ENCODE peak calls at places on chromosomes 1 and 21, in ten cellular contexts. X, M, C, I, R, D, Q, S, B and V are unnamed samples.

GRCh38 chr1:211688421-211688820 is 13.0 kb upstream of the NEK2 start:
- DNase-seq in X (no peak), D (no peak), B (no peak), M (no peak), S (no peak), C (no peak), R (no peak), Q (no peak), I (no peak), V (no peak)

GRCh38 chr1:188365874-188366273 is 1537.1 kb downstream of the PLA2G4A start:
- DNase-seq in C (no peak), I (no peak), M (no peak), R (no peak), S (no peak), B (no peak), D (no peak), X (no peak), Q (no peak), V (no peak)

GRCh38 chr1:25197235-25197930 is 34.9 kb downstream of the SYF2 start:
- DNase-seq in M (no peak), D (no peak), S (no peak), B (peak; percentile 23), C (no peak), X (no peak), Q (no peak), I (no peak), R (no peak), V (no peak)

GRCh38 chr1:91736999-91737615 is 148.8 kb downstream of the TGFBR3 start:
- DNase-seq in I (peak; percentile 91), D (no peak), B (peak; percentile 77), S (peak; percentile 83), X (peak; percentile 79), Q (peak; percentile 67), R (no peak), M (no peak), C (peak; percentile 13), V (peak; percentile 89)

GRCh38 chr1:12285496-12286143 is 55.8 kb downstream of the VPS13D start:
- DNase-seq in B (no peak), X (no peak), M (no peak), I (no peak), R (no peak), C (no peak), D (no peak), Q (no peak), S (peak; percentile 38), V (no peak)

GRCh38 chr1:182080955-182081582 is 19.6 kb upstream of the ZNF648 start:
- DNase-seq in S (peak; percentile 46), M (no peak), Q (peak; percentile 36), C (no peak), D (no peak), R (no peak), X (peak; percentile 48), I (peak; percentile 56), B (peak; percentile 67), V (peak; percentile 45)

GRCh38 chr1:222225171-222225570 is 322.7 kb downstream of the HHIPL2 start:
- DNase-seq in S (no peak), C (no peak), R (no peak), M (no peak), B (no peak), I (peak; percentile 26), X (no peak), D (no peak), Q (peak; percentile 36), V (no peak)

GRCh38 chr1:206911064-206911663 is 10.6 kb downstream of the FCMR start:
- DNase-seq in Q (peak; percentile 82), B (peak; percentile 61), X (peak; percentile 85), I (peak; percentile 77), C (no peak), M (peak; percentile 26), S (peak; percentile 85), R (no peak), D (peak; percentile 42), V (peak; percentile 74)

GRCh38 chr1:166379447-166379846 is 212.6 kb upstream of the FAM78B start:
- DNase-seq in C (no peak), X (no peak), Q (no peak), I (no peak), S (no peak), R (no peak), D (no peak), M (no peak), B (no peak), V (no peak)

GRCh38 chr21:17900990-17901385 is 81.8 kb upstream of the C21orf91 start:
- DNase-seq in S (no peak), R (no peak), B (no peak), Q (no peak), X (no peak), C (no peak), M (no peak), D (no peak), I (no peak), V (no peak)

GRCh38 chr21:17903929-17904639 is 84.9 kb upstream of the C21orf91 start:
- DNase-seq in X (no peak), R (no peak), S (no peak), I (no peak), M (no peak), Q (no peak), B (no peak), D (no peak), C (no peak), V (peak; percentile 59)

GRCh38 chr21:17900281-17900989 is 81.3 kb upstream of the C21orf91 start:
- DNase-seq in D (no peak), S (no peak), R (no peak), M (no peak), I (no peak), B (peak; percentile 26), X (no peak), Q (no peak), C (no peak), V (no peak)

GRCh38 chr21:17901458-17902092 is 82.4 kb upstream of the C21orf91 start:
- DNase-seq in B (no peak), X (no peak), R (no peak), C (no peak), M (no peak), S (no peak), I (peak; percentile 51), Q (no peak), D (no peak), V (peak; percentile 13)

GRCh38 chr21:17903029-17903806 is 84.1 kb upstream of the C21orf91 start:
- DNase-seq in I (peak; percentile 57), Q (peak; percentile 73), M (no peak), S (peak; percentile 65), C (no peak), X (no peak), B (no peak), R (peak; percentile 20), D (no peak), V (peak; percentile 45)
- TF ChIP-seq CTCF in I (peak; percentile 3), Q (no peak), M (no peak), S (no peak), C (no peak), X (no peak), B (peak; percentile 25), R (peak; percentile 19), D (peak; percentile 60), V (peak; percentile 28)

GRCh38 chr21:14550200-14550599 is 4.1 kb upstream of the SAMSN1 start:
- DNase-seq in S (no peak), C (no peak), I (no peak), R (no peak), Q (no peak), M (no peak), X (no peak), B (no peak), D (no peak), V (no peak)
- H3K4me3 ChIP-seq in S (no peak overlapping the region), C (no peak overlapping the region), I (no peak overlapping the region), R (no peak overlapping the region), Q (no peak overlapping the region), M (no peak overlapping the region), X (no peak overlapping the region), B (no peak overlapping the region), D (no peak overlapping the region), V (no peak overlapping the region)

DNA sequence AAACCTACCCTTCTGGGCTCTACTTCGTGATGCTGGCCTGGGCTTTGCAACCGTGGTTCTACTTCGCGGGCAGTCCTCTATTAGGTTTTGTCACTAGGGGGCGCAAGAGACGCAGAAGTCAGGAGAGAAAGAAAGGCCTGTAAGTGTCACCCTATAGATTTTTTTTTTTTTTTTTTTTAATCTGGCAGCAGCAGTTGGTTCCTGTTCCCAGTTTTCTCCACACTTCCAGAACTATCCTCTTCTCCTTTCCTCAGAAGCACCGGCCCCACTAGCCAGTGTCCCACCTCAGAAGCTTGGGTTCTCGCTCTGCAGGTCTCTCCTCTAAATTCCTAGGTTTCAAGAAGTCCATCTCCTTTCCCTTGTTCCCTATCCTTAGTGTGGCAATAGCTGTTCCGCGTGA is 9.1 kb upstream of the LCE2D start:
- DNase-seq in M (peak; percentile 18), Q (peak; percentile 64), S (peak; percentile 48), X (peak; percentile 47), C (no peak), D (peak; percentile 20), B (peak; percentile 1), I (peak; percentile 79), R (no peak), V (peak; percentile 50)
- TF ChIP-seq CTCF in M (peak; percentile 45), Q (peak; percentile 76), S (peak; percentile 70), X (peak; percentile 68), C (no peak), D (peak; percentile 37), B (peak; percentile 44), I (peak; percentile 86), R (peak; percentile 50), V (peak; percentile 76)

DNA sequence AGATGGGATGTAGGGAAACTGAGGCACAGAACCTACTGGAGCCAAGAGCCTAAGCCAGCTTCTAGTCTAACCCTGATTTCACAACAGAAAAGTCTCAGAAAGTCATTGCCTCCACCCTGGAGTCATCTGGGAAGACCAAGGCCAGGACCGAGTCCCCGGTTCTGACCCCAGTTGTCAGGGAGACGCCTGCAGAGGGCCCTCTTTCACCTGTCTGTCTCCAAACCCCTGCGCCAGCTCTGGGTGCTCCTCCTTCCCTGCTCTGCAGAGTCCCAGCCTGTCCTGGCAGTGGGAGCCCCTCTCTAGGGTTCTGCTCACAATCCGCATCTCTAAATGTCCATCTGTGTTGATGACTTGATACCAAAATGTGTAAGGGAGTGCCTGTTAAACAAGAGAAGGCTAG is 149.7 kb downstream of the PGBD5 start:
- DNase-seq in M (no peak), D (no peak), C (no peak), I (no peak), X (no peak), R (no peak), B (no peak), Q (no peak), S (no peak), V (no peak)
- H3K4me3 ChIP-seq in M (no peak overlapping the region), D (no peak overlapping the region), C (no peak overlapping the region), I (no peak overlapping the region), X (no peak overlapping the region), R (no peak overlapping the region), B (no peak overlapping the region), Q (no peak overlapping the region), S (no peak overlapping the region), V (no peak overlapping the region)

DNA sequence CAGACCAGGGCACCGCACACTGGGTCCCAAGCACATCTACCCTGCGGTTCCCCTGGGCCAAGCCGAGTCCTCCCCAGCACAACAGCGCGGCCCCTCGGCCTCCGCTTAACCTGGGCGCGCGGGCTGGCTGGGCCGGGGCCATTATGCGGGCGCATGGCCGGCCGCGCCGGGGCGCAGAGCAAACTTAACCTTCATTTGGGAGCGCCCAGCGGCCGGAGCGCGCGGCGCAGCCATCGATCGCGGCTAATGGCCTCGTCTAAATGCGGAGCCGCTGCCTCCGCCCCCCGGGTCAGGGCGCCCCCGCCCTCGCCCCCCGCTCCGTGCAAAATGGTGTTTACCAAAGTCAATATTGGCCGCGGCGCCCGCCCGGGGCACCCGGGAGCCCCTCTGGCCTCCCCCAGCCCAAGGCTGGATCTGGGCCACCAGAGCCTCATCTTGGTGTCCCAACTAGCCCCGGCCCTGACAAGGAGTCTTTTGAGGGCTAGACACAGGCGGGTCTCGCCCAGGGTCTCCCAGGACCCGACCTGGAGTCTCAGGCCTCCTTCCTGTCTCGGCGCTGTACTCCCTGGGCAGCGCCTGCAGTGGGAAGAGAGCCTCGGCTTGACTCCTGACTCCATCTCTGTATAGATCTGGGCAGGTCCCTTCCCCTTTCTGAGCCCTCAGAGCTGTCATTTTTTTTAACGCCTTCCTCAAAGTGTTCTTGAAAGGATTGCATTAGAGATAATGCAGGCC is 272.0 kb downstream of the TRABD2B start:
- DNase-seq in I (no peak), S (no peak), X (peak; percentile 31), Q (no peak), C (no peak), M (no peak), D (no peak), R (no peak), B (peak; percentile 64), V (no peak)
- TF ChIP-seq CTCF in I (no peak), S (no peak), X (no peak), Q (no peak), C (peak; percentile 70), M (peak; percentile 27), D (no peak), R (no peak), B (peak; percentile 40), V (no peak)